ENCODE peak calls at places on chromosomes 4 and X, in six cellular contexts. F is activated CD8-positive, alpha-beta memory T cell treated with anti-CD3 and anti-CD28 coated beads, Interleukin-2, amount 10 ng/mL, durations not matched to agents 7 days and 5 days; E is stimulated activated naive B cell treated with anti-CD40 and anti-IgM and Interleukin-4, amounts not matched to agents 10 μg/mL and 1 μg/mL and 100 μg/mL, for 72 hours; G is heart right ventricle; C is activated T-helper 17 cell treated with anti-CD3 and anti-CD28 coated beads, Interleukin-2, amount 50 U/mL, for 72 hours; J is A549. I is an unnamed sample.

GRCh38 chr4:95693594-95693993 is 144.8 kb upstream of the UNC5C start:
- ATAC-seq in F (no peak), E (peak; percentile 38), C (no peak), G (no peak), J (no peak), I (no peak)

GRCh38 chr4:40915318-40916217 is 165.8 kb downstream of the NSUN7 start:
- ATAC-seq in G (no peak), J (no peak), C (peak; percentile 82), E (no peak), F (no peak), I (no peak)

GRCh38 chr4:92270908-92271307 is 32.9 kb upstream of the GRID2 start:
- ATAC-seq in J (no peak), G (no peak), F (no peak), E (no peak), C (no peak), I (no peak)

GRCh38 chrX:153238361-153238760 is 59.3 kb downstream of the MAGEA1 start:
- ATAC-seq in G (no peak), E (no peak), C (no peak), J (no peak), F (no peak), I (no peak)

GRCh38 chr4:147589586-147589985 is 27.6 kb upstream of the TMEM184C start:
- ATAC-seq in E (no peak), G (no peak), F (no peak), C (no peak), J (no peak), I (peak; percentile 47)

GRCh38 chr4:88746186-88746585 is 48.6 kb upstream of the NAP1L5 start:
- ATAC-seq in F (no peak), J (no peak), C (no peak), G (no peak), E (no peak), I (no peak)

GRCh38 chrX:101208152-101208905 is 11.3 kb upstream of the DRP2 start:
- ATAC-seq in G (no peak), F (peak; percentile 51), C (peak; percentile 81), E (peak; percentile 81), J (no peak), I (peak; percentile 75)

GRCh38 chr4:157045507-157046127 is 30.3 kb upstream of the GLRB start:
- ATAC-seq in G (no peak), C (no peak), E (peak; percentile 71), F (no peak), J (peak; percentile 94), I (no peak)

GRCh38 chrX:74520291-74520690 is 94.1 kb downstream of the RLIM start:
- ATAC-seq in C (no peak), E (no peak), J (no peak), G (no peak), F (no peak), I (no peak)

GRCh38 chr4:23674694-23675093 is 215.2 kb downstream of the PPARGC1A start:
- ATAC-seq in E (no peak), J (no peak), C (no peak), F (no peak), G (no peak), I (no peak)

GRCh38 chr4:17623451-17624001 is 9.1 kb downstream of the MED28 start:
- ATAC-seq in G (no peak), E (no peak), C (no peak), J (no peak), F (no peak), I (no peak)

GRCh38 chrX:67718926-67719325 is 175.1 kb downstream of the AR start:
- ATAC-seq in F (no peak), J (no peak), E (no peak), C (no peak), G (peak; percentile 94), I (no peak)

GRCh38 chr4:8409271-8410065 is 31.1 kb downstream of the ACOX3 start:
- ATAC-seq in F (peak; percentile 89), G (peak; percentile 74), J (peak; percentile 49), E (peak; percentile 49), C (peak; percentile 43), I (no peak)

GRCh38 chr4:106246441-106246840 is 69.6 kb downstream of the TBCK start:
- ATAC-seq in C (no peak), E (no peak), G (no peak), F (no peak), J (no peak), I (no peak)

GRCh38 chrX:47321386-47321785 is 49.0 kb upstream of the ZNF157 start:
- ATAC-seq in E (no peak), J (no peak), G (peak; percentile 64), C (no peak), F (no peak), I (no peak)

GRCh38 chr4:106323119-106323518 is 6.8 kb downstream of the AIMP1 start:
- ATAC-seq in E (no peak), G (no peak), C (no peak), J (no peak), F (no peak), I (no peak)

GRCh38 chr4:34196375-34196774 is 2047.9 kb downstream of the ARAP2 start:
- ATAC-seq in C (no peak), E (no peak), F (no peak), G (no peak), J (no peak), I (no peak)

GRCh38 chrX:10795721-10796120 is 175.3 kb upstream of the MID1 start:
- ATAC-seq in J (no peak), G (no peak), E (no peak), C (no peak), F (no peak), I (no peak)

GRCh38 chrX:150692296-150692695 is 900 bp upstream of the MTMR1 start:
- ATAC-seq in E (no peak), J (no peak), C (no peak), F (no peak), G (no peak), I (no peak)

GRCh38 chr4:71382569-71383560 is 44.0 kb downstream of the SLC4A4 start:
- ATAC-seq in C (no peak), G (no peak), E (no peak), J (no peak), F (no peak), I (no peak)

GRCh38 chr4:99861120-99861905 is 32.9 kb downstream of the LAMTOR3 start:
- ATAC-seq in F (peak; percentile 75), J (no peak), C (peak; percentile 97), G (no peak), E (peak; percentile 85), I (peak; percentile 79)

I was measured in stimulated activated memory B cell treated with anti-CD40 and anti-IgM and Interleukin-4, amounts not matched to agents 10 μg/mL and 1 μg/mL and 100 μg/mL, for 72 hours.